ENCODE peak calls at places on chromosomes 6 and 20, in ten cellular contexts. Z is activated naive CD8-positive, alpha-beta T cell treated with anti-CD3 and anti-CD28 coated beads for 36 hours; H is AG10803; S is activated T-cell treated with anti-CD3 and anti-CD28 coated beads, Interleukin-2, amount 50 U/mL, for 24 hours; L is activated naive CD4-positive, alpha-beta T cell; A is M059J; E is right cardiac atrium; Q is heart left ventricle; J is stimulated activated CD4-positive, alpha-beta T cell treated with anti-CD3 and anti-CD28 coated beads, Interleukin-1b, Interleukin-23, amount 100 ng/mL, for 24 hours; O is GM18507. G is an unnamed sample.

GRCh38 chr6:150723857-150724256 is 124.2 kb downstream of the PLEKHG1 start:
- DNase-seq in A (peak; percentile 82), Q (no peak), O (no peak), L (no peak), Z (no peak), H (peak; percentile 44), S (no peak), J (no peak), E (no peak), G (no peak)

GRCh38 chr6:169072127-169073042 is 181.3 kb downstream of the THBS2 start:
- DNase-seq in Q (no peak), S (no peak), Z (no peak), O (no peak), H (no peak), J (no peak), E (peak; percentile 67), L (no peak), A (no peak), G (no peak)

GRCh38 chr6:39080246-39080875 is 31.8 kb downstream of the GLP1R start:
- DNase-seq in J (no peak), E (no peak), S (no peak), Z (no peak), H (no peak), Q (no peak), L (no peak), A (no peak), O (no peak), G (no peak)

GRCh38 chr20:1308067-1308701 is 20.8 kb downstream of the SDCBP2 start:
- DNase-seq in A (no peak), O (no peak), Q (no peak), J (no peak), E (no peak), L (no peak), S (no peak), H (no peak), Z (no peak), G (peak; percentile 62)

GRCh38 chr20:57264151-57264792 is 2.2 kb downstream of the BMP7 start:
- DNase-seq in Z (peak; percentile 8), J (no peak), S (no peak), H (no peak), A (no peak), E (no peak), O (no peak), L (no peak), Q (no peak), G (no peak)

GRCh38 chr20:20010639-20011500 is 6.3 kb upstream of the NAA20 start:
- DNase-seq in H (peak; percentile 73), J (no peak), Q (no peak), Z (no peak), A (peak; percentile 82), S (no peak), O (no peak), E (no peak), L (no peak), G (no peak)

GRCh38 chr20:3686867-3687321 is 5.1 kb upstream of the ADAM33 start:
- DNase-seq in L (no peak), A (peak; percentile 95), H (peak; percentile 95), J (no peak), Z (no peak), E (peak; percentile 90), S (no peak), O (no peak), Q (peak; percentile 78), G (peak; percentile 89)

GRCh38 chr20:25863536-25864325 is 167.1 kb upstream of the ZNF337 start:
- DNase-seq in Z (no peak), J (no peak), A (no peak), S (no peak), E (no peak), H (no peak), L (peak; percentile 22), Q (peak; percentile 67), O (no peak), G (peak; percentile 81)

GRCh38 chr20:57791178-57791945 is 81.5 kb upstream of the PMEPA1 start:
- DNase-seq in O (no peak), Z (no peak), A (no peak), H (no peak), Q (no peak), J (no peak), L (no peak), S (no peak), E (no peak), G (no peak)

GRCh38 chr20:62900692-62901584 is 25.4 kb downstream of the DIDO1 start:
- DNase-seq in A (peak; percentile 45), E (no peak), L (no peak), H (no peak), Q (no peak), J (no peak), Z (no peak), O (no peak), S (no peak), G (no peak)

GRCh38 chr6:40417031-40417430 is 170.1 kb downstream of the LRFN2 start:
- DNase-seq in Z (no peak), L (no peak), E (peak; percentile 72), Q (no peak), J (no peak), O (no peak), H (no peak), A (no peak), S (no peak), G (no peak)

GRCh38 chr6:150322452-150322851 is 46.4 kb upstream of the IYD start:
- DNase-seq in Q (no peak), O (no peak), Z (no peak), E (no peak), H (no peak), J (no peak), S (no peak), L (no peak), A (no peak), G (no peak)

GRCh38 chr6:53728570-53729194 is 63.1 kb upstream of the KLHL31 start:
- DNase-seq in E (no peak), O (peak; percentile 20), Z (peak; percentile 22), H (peak; percentile 31), A (peak; percentile 48), S (peak; percentile 60), Q (no peak), J (peak; percentile 18), L (peak; percentile 8), G (no peak)

GRCh38 chr6:111683749-111684267 is 78.1 kb upstream of the TRAF3IP2 start:
- DNase-seq in H (peak; percentile 97), S (no peak), E (no peak), Q (no peak), L (no peak), O (no peak), A (peak; percentile 74), J (no peak), Z (no peak), G (no peak)

GRCh38 chr6:135196739-135197510 is 15.8 kb downstream of the MYB start:
- DNase-seq in H (no peak), S (peak; percentile 64), O (no peak), Q (no peak), L (no peak), J (no peak), E (no peak), A (no peak), Z (no peak), G (no peak)